ENCODE peak calls at places on chromosome 4, in four cellular contexts. One of them, this sample, is unnamed.

GRCh38 chr4:128776794-128777216 is 32.7 kb upstream of the JADE1 start:
- DNase-seq in GM12878: no peak
- DNase-seq in K562: no peak
- DNase-seq in HL-60: no peak
- DNase-seq in this sample: no peak

GRCh38 chr4:152515678-152516077 is 20.2 kb downstream of the FBXW7 start:
- DNase-seq in GM12878: no peak
- DNase-seq in HL-60: no peak
- DNase-seq in K562: no peak
- DNase-seq in this sample: no peak

GRCh38 chr4:119841361-119841760 is 212.8 kb upstream of the PDE5A start:
- DNase-seq in HL-60: no peak
- DNase-seq in GM12878: no peak
- DNase-seq in K562: no peak
- DNase-seq in this sample: no peak

GRCh38 chr4:124537971-124538370 is 174.6 kb downstream of the ANKRD50 start:
- DNase-seq in GM12878: no peak
- DNase-seq in K562: no peak
- DNase-seq in HL-60: no peak
- DNase-seq in this sample: no peak

GRCh38 chr4:94577136-94577535 is 125.4 kb downstream of the PDLIM5 start:
- DNase-seq in HL-60: no peak
- DNase-seq in K562: no peak
- DNase-seq in GM12878: no peak
- DNase-seq in this sample: no peak

GRCh38 chr4:14871676-14872430 is 130.4 kb upstream of the CPEB2 start:
- DNase-seq in K562: no peak
- DNase-seq in GM12878: no peak
- DNase-seq in HL-60: no peak
- DNase-seq in this sample: no peak

GRCh38 chr4:102799816-102800215 is 27.5 kb downstream of the UBE2D3 start:
- DNase-seq in HL-60: no peak
- DNase-seq in K562: no peak
- DNase-seq in GM12878: no peak
- DNase-seq in this sample: no peak

GRCh38 chr4:43339435-43339834 is 446.9 kb downstream of the GRXCR1 start:
- DNase-seq in HL-60: no peak
- DNase-seq in GM12878: no peak
- DNase-seq in K562: no peak
- DNase-seq in this sample: no peak

GRCh38 chr4:14513471-14513870 is 488.8 kb upstream of the CPEB2 start:
- DNase-seq in HL-60: no peak
- DNase-seq in GM12878: no peak
- DNase-seq in K562: no peak
- DNase-seq in this sample: no peak

GRCh38 chr4:40251366-40251765 is 54.5 kb downstream of the RHOH start:
- DNase-seq in K562: no peak
- DNase-seq in GM12878: no peak
- DNase-seq in HL-60: no peak
- DNase-seq in this sample: no peak

GRCh38 chr4:2042207-2042946 is 16.8 kb upstream of the NAT8L start:
- DNase-seq in GM12878: no peak
- DNase-seq in K562: peak; percentile 81
- DNase-seq in HL-60: no peak
- DNase-seq in this sample: no peak

GRCh38 chr4:81486502-81486901 is 14.8 kb upstream of the RASGEF1B start:
- DNase-seq in K562: no peak
- DNase-seq in GM12878: no peak
- DNase-seq in HL-60: no peak
- DNase-seq in this sample: no peak

GRCh38 chr4:3877236-3877635 is 111.1 kb downstream of the ADRA2C start:
- DNase-seq in K562: no peak
- DNase-seq in HL-60: no peak
- DNase-seq in GM12878: no peak
- DNase-seq in this sample: no peak

GRCh38 chr4:108651068-108651794 is 832 bp downstream of the OSTC start:
- DNase-seq in HL-60: peak; percentile 45
- DNase-seq in GM12878: no peak
- DNase-seq in K562: peak; percentile 46
- DNase-seq in this sample: no peak

GRCh38 chr4:86218721-86219481 is 141.0 kb downstream of the MAPK10 start:
- DNase-seq in HL-60: no peak
- DNase-seq in GM12878: no peak
- DNase-seq in K562: no peak
- DNase-seq in this sample: no peak

GRCh38 chr4:168978001-168978700 is 31.9 kb downstream of the CBR4 start:
- DNase-seq in K562: peak; percentile 12
- DNase-seq in HL-60: no peak
- DNase-seq in GM12878: no peak
- DNase-seq in this sample: no peak

GRCh38 chr4:74402692-74403460 is 37.9 kb downstream of the EREG start:
- DNase-seq in GM12878: peak; percentile 13
- DNase-seq in HL-60: no peak
- DNase-seq in K562: no peak
- DNase-seq in this sample: no peak

GRCh38 chr4:73705056-73705432 is 35.3 kb upstream of the CXCL8 start:
- DNase-seq in GM12878: no peak
- DNase-seq in K562: no peak
- DNase-seq in HL-60: no peak
- DNase-seq in this sample: no peak

GRCh38 chr4:47531954-47532321 is 46.9 kb downstream of the ATP10D start:
- DNase-seq in GM12878: no peak
- DNase-seq in K562: no peak
- DNase-seq in HL-60: no peak
- DNase-seq in this sample: no peak

GRCh38 chr4:48722509-48723446 is 57.3 kb downstream of the FRYL start:
- DNase-seq in K562: no peak
- DNase-seq in GM12878: no peak
- DNase-seq in HL-60: no peak
- DNase-seq in this sample: no peak

GRCh38 chr4:78669453-78669852 is 106.7 kb upstream of the BMP2K start:
- DNase-seq in GM12878: no peak
- DNase-seq in HL-60: no peak
- DNase-seq in K562: no peak
- DNase-seq in this sample: no peak

GRCh38 chr4:183987529-183987946 is 82.4 kb downstream of the STOX2 start:
- DNase-seq in GM12878: no peak
- DNase-seq in HL-60: no peak
- DNase-seq in K562: no peak
- DNase-seq in this sample: no peak

GRCh38 chr4:175671491-175671934 is 140.6 kb downstream of the GPM6A start:
- DNase-seq in HL-60: no peak
- DNase-seq in GM12878: no peak
- DNase-seq in K562: no peak
- DNase-seq in this sample: no peak

GRCh38 chr4:113256946-113257345 is 207.5 kb downstream of the ANK2 start:
- DNase-seq in K562: no peak
- DNase-seq in GM12878: no peak
- DNase-seq in HL-60: no peak
- DNase-seq in this sample: no peak

GRCh38 chr4:3030551-3031356 is 43.6 kb downstream of the HTT-AS start:
- DNase-seq in K562: no peak
- DNase-seq in HL-60: no peak
- DNase-seq in GM12878: no peak
- DNase-seq in this sample: no peak

GRCh38 chr4:22003878-22004277 is 55.3 kb upstream of the KCNIP4 start:
- DNase-seq in GM12878: no peak
- DNase-seq in HL-60: no peak
- DNase-seq in K562: no peak
- DNase-seq in this sample: no peak

GRCh38 chr4:186029731-186030421 is 39.1 kb upstream of the TLR3 start:
- DNase-seq in HL-60: no peak
- DNase-seq in K562: no peak
- DNase-seq in GM12878: no peak
- DNase-seq in this sample: no peak

GRCh38 chr4:140102406-140102805 is 51.6 kb downstream of the MAML3 start:
- DNase-seq in K562: no peak
- DNase-seq in GM12878: no peak
- DNase-seq in HL-60: no peak
- DNase-seq in this sample: no peak

GRCh38 chr4:66023061-66023460 is 352.8 kb upstream of the EPHA5 start:
- DNase-seq in GM12878: no peak
- DNase-seq in K562: no peak
- DNase-seq in HL-60: no peak
- DNase-seq in this sample: no peak

GRCh38 chr4:26067035-26067434 is 153.0 kb downstream of the SMIM20 start:
- DNase-seq in K562: no peak
- DNase-seq in HL-60: no peak
- DNase-seq in GM12878: no peak
- DNase-seq in this sample: no peak

GRCh38 chr4:158053086-158053485 is 119.7 kb downstream of the GASK1B start:
- DNase-seq in K562: no peak
- DNase-seq in HL-60: no peak
- DNase-seq in GM12878: no peak
- DNase-seq in this sample: no peak

GRCh38 chr4:158051401-158052235 is 121.2 kb downstream of the GASK1B start:
- DNase-seq in HL-60: no peak
- DNase-seq in K562: no peak
- DNase-seq in GM12878: no peak
- DNase-seq in this sample: no peak

GRCh38 chr4:158046345-158046744 is 126.5 kb downstream of the GASK1B start:
- DNase-seq in HL-60: no peak
- DNase-seq in GM12878: no peak
- DNase-seq in K562: no peak
- DNase-seq in this sample: no peak

GRCh38 chr4:158053801-158054200 is 119.0 kb downstream of the GASK1B start:
- DNase-seq in HL-60: no peak
- DNase-seq in GM12878: no peak
- DNase-seq in K562: no peak
- DNase-seq in this sample: no peak

DNA sequence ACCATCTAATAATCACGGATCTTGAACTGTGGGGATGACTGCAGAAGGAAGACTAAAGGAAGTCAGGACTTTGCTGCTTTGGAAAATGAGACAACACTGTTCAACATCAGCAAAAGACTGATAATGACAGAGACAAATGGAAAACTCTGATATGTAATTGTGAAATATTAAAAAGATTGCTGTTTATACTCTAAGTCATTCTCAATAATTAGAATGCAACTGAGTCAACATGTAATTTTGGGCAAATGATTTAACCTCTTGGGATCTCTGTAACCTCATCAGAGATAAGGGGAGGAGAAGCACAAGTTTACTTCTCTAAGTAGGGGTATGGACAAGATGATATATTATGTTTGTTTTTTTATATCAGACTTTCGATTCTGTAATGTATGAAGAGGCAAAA is 121.9 kb downstream of the GASK1B start:
- DNase-seq in HL-60: no peak
- DNase-seq in K562: no peak
- DNase-seq in GM12878: no peak
- DNase-seq in this sample: no peak
- TF ChIP-seq SPI1 in HL-60: no peak
- TF ChIP-seq SPI1 in K562: no peak
- TF ChIP-seq SPI1 in GM12878: no peak
- TF ChIP-seq SPI1 in this sample: no peak

DNA sequence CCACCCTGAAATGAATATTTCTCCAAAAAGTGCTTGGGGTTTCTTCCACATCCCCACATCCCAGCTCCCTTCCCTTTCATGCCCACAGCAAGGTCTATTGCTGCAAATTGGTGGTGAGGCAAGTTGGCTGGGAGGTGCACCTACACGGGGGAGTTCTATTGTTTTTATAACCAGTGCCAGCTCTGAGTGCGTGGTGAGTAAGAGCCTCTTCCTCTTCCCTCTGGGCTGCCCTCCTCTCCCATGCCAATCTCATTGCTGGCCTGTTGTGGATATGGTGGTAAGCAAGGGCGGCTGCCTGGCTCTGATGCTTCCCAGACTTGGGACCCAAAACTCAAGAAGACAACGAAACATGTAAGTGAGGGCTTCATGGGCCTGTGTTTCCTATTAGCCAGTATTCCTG is 204.3 kb downstream of the SHROOM3 start:
- DNase-seq in K562: no peak
- DNase-seq in GM12878: no peak
- DNase-seq in HL-60: no peak
- DNase-seq in this sample: no peak
- TF ChIP-seq POLR2AphosphoS5 in K562: no peak
- TF ChIP-seq POLR2AphosphoS5 in GM12878: no peak
- TF ChIP-seq POLR2AphosphoS5 in HL-60: no peak
- TF ChIP-seq POLR2AphosphoS5 in this sample: no peak

DNA sequence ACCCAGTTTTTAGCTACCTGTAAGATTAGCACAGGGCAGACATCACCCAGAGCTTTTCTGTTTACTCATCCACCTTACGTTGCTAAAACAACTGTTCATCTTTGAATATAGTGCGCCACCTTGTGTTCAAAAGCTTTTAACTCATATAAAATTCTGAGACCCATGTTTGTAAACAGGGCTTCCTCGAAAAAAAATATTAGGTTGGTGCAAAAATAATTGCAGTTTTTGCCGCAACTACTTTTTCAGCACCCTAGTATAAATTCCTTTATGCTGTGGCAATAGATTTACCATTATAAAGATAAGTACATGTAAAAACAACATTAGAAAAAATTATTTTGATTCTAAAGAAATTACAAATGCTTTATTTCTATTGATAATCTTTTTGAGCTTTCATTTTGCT is 147.9 kb downstream of the LRBA start:
- DNase-seq in K562: peak; percentile 44
- DNase-seq in HL-60: peak; percentile 20
- DNase-seq in GM12878: peak; percentile 41
- DNase-seq in this sample: peak; percentile 6
- TF ChIP-seq SPI1 in K562: no peak
- TF ChIP-seq SPI1 in HL-60: no peak
- TF ChIP-seq SPI1 in GM12878: no peak
- TF ChIP-seq SPI1 in this sample: no peak

GRCh38 chr4:71231073-71231752 is 107.6 kb upstream of the SLC4A4 start:
- DNase-seq in HL-60: no peak
- DNase-seq in K562: no peak
- DNase-seq in GM12878: no peak
- DNase-seq in this sample: no peak
- TF ChIP-seq POLR2AphosphoS5 in HL-60: no peak
- TF ChIP-seq POLR2AphosphoS5 in K562: no peak
- TF ChIP-seq POLR2AphosphoS5 in GM12878: no peak
- TF ChIP-seq POLR2AphosphoS5 in this sample: no peak

DNA sequence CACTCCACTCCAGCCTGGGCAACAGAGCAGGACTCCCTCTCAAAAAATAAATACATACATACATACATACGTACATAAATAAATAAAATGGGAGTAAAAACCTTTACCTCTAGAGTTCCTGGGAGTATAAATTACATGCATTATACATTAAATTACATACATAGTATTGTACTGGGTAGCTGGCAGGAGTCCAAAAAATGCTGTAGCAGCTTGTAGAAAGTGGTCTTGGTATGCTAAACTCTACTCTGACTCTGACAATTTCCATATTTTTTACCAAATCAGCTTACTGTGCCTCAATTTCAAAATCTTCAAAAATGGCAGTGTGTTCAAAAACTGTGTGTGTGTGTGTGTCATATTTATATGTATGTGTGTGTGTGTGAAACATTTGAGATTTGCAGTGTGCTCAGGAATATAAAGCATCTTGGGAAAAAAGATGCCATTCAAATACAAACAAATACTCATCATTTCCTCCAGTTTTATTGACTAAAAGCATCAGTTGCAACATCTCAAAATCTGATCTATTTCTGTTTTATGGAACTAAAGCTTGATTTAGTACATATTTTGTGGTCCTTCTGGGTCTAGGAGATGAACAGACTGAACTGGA is 171.7 kb downstream of the SHROOM3 start:
- DNase-seq in K562: no peak
- DNase-seq in GM12878: no peak
- DNase-seq in HL-60: no peak
- DNase-seq in this sample: no peak
- TF ChIP-seq SPI1 in K562: no peak
- TF ChIP-seq SPI1 in GM12878: no peak
- TF ChIP-seq SPI1 in HL-60: no peak
- TF ChIP-seq SPI1 in this sample: no peak

GRCh38 chr4:37675587-37676290 is 10.4 kb downstream of the RELL1 start:
- DNase-seq in GM12878: peak; percentile 85
- DNase-seq in K562: no peak
- DNase-seq in HL-60: no peak
- DNase-seq in this sample: peak; percentile 45
- TF ChIP-seq POLR2AphosphoS5 in GM12878: no peak
- TF ChIP-seq POLR2AphosphoS5 in K562: no peak
- TF ChIP-seq POLR2AphosphoS5 in HL-60: no peak
- TF ChIP-seq POLR2AphosphoS5 in this sample: no peak